ENCODE peak calls at places on chromosomes 12 and 14, in ten cellular contexts. L, V, C, I, F, E, O, P, U and X are unnamed samples.

GRCh38 chr14:68076451-68076850 is 256.9 kb downstream of the RAD51B start:
- DNase-seq in L (no peak), V (no peak), C (no peak), I (peak; percentile 22), F (no peak), E (no peak), O (no peak), P (no peak), U (no peak), X (no peak)

GRCh38 chr12:81439344-81439743 is 319.8 kb downstream of the PPFIA2 start:
- DNase-seq in L (no peak), V (no peak), C (no peak), I (no peak), F (no peak), E (no peak), O (no peak), P (no peak), U (no peak), X (no peak)

GRCh38 chr12:119594772-119595445 is 1.3 kb downstream of the TMEM233 start:
- DNase-seq in L (peak; percentile 8), V (no peak), C (peak; percentile 79), I (no peak), F (no peak), E (peak; percentile 29), O (no peak), P (peak; percentile 63), U (no peak), X (peak; percentile 58)

GRCh38 chr14:20427231-20428009 is 8.5 kb downstream of the KLHL33 start:
- DNase-seq in L (no peak), V (no peak), C (no peak), I (peak; percentile 68), F (no peak), E (no peak), O (no peak), P (no peak), U (no peak), X (no peak)

GRCh38 chr12:7907009-7907408 is 29.0 kb downstream of the SLC2A3 start:
- DNase-seq in L (peak; percentile 5), V (peak; percentile 74), C (no peak), I (peak; percentile 64), F (no peak), E (no peak), O (no peak), P (peak; percentile 51), U (no peak), X (peak; percentile 31)

GRCh38 chr12:67068773-67069450 is 200.2 kb upstream of the CAND1 start:
- DNase-seq in L (peak; percentile 48), V (peak; percentile 59), C (peak; percentile 83), I (peak; percentile 12), F (no peak), E (no peak), O (no peak), P (peak; percentile 83), U (peak; percentile 73), X (peak; percentile 73)

GRCh38 chr14:54470701-54471100 is 18.1 kb downstream of the GMFB start:
- DNase-seq in L (no peak), V (no peak), C (no peak), I (no peak), F (no peak), E (no peak), O (no peak), P (no peak), U (no peak), X (no peak)

GRCh38 chr12:12720637-12721250 is 3.6 kb downstream of the CDKN1B start:
- DNase-seq in L (no peak), V (no peak), C (no peak), I (no peak), F (no peak), E (no peak), O (no peak), P (no peak), U (no peak), X (no peak)

GRCh38 chr12:113305281-113305856 is 29.5 kb downstream of the SLC8B1 start:
- DNase-seq in L (no peak), V (no peak), C (peak; percentile 51), I (no peak), F (no peak), E (no peak), O (no peak), P (no peak), U (no peak), X (no peak)

GRCh38 chr12:113314121-113314529 is 20.8 kb downstream of the SLC8B1 start:
- DNase-seq in L (no peak), V (no peak), C (peak; percentile 5), I (peak; percentile 38), F (no peak), E (no peak), O (no peak), P (no peak), U (no peak), X (no peak)

GRCh38 chr12:113315358-113315757 is 19.6 kb downstream of the SLC8B1 start:
- DNase-seq in L (no peak), V (no peak), C (no peak), I (no peak), F (no peak), E (no peak), O (no peak), P (no peak), U (no peak), X (no peak)

GRCh38 chr12:113306382-113306781 is 28.5 kb downstream of the SLC8B1 start:
- DNase-seq in L (no peak), V (no peak), C (peak; percentile 36), I (peak; percentile 22), F (no peak), E (no peak), O (no peak), P (no peak), U (no peak), X (no peak)

DNA sequence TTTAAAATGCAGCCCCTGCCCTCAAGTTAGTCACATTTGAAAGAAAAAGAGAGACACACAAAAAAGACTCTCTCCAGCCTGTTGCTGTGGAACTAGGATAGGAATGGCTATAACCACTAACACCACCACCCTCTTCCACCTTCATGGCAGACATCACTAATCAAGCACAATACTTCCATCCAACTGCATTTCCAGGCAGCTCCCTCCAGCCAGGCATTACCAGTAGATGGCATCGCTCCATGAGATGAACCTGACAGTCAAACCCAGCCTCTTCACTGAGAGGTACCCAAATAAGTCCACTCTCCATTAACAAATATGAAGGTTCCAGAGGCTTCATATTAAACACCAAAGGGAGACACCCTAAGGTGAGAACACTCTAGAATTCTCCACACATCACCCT is 24.4 kb downstream of the SLC8B1 start:
- DNase-seq in L (no peak), V (no peak), C (no peak), I (peak; percentile 28), F (no peak), E (no peak), O (no peak), P (no peak), U (no peak), X (no peak)
- TF ChIP-seq CTCF in L (peak; percentile 19), V (no peak), C (no peak), I (peak; percentile 12), F (no peak), E (peak; percentile 15), O (no peak), P (peak; percentile 16), U (no peak), X (no peak)

DNA sequence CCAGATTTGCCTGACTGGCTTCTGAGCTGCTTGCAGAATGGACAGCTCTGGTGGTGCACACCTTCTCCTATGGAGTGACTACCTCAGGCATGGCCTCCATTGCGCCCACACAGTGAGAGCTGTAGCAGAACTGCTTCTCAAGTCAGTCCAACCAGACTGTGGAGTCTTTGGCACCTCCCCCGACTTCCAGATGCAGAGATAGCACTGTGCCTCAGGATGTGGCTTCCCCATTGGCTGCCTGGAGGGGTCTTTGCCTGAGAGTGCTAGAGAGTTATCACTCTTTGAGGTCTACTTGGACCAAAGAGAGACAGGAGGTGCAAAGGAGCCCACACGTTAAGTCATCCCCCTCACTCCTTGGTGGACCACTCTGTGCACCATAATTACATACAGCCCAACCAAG is 44.8 kb upstream of the FRS2 start:
- DNase-seq in L (no peak), V (no peak), C (no peak), I (no peak), F (no peak), E (no peak), O (no peak), P (no peak), U (no peak), X (no peak)
- TF ChIP-seq CTCF in L (no peak), V (no peak), C (no peak), I (no peak), F (no peak), E (no peak), O (no peak), P (no peak), U (no peak), X (no peak)

DNA sequence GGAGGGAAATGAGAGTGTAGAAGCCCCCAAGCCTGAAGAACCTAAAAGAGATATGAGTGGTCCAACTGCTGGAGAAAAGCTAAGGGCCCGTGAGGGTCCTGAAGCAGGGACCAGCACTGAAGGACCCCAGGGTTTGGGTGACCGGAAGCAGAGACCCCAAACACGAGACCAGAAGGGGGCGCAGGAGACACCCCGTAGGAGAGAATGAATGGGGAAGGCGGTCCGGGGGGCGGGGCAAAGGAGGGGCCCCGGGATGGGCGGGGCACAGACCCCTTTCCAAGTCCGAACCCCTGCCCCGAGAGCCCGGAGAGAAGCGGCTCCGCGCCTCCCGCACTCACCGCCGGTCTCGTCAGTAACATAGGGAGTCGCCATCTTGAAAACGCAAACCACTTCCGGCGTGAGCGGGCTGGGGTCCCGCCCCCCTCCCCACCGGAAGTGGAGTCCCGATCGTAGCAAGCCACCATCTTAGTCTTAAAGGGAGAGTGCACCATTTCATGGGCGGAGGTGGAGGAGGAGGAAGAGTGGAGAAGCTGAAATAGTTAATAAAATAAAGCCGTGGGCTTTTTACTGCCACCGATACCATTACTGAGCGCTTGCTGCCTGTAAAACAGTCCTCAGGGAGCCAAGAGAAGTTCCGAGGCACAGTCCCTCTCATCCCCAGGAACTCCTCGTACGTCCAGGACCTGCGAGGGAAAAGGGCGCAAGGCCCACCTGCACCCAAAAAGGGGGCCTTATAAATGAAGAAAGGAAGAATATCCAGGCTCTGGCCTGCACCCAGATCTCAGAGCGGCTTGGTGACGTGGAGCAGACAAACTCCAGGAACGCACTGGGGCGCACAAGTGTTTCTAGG is 731 bp downstream of the PYM1 start:
- DNase-seq in L (peak; percentile 82), V (peak; percentile 85), C (peak; percentile 94), I (peak; percentile 90), F (peak; percentile 87), E (peak; percentile 87), O (peak; percentile 94), P (peak; percentile 95), U (peak; percentile 89), X (peak; percentile 89)
- TF ChIP-seq CTCF in L (peak; percentile 81), V (peak; percentile 20), C (peak; percentile 37), I (peak; percentile 59), F (peak; percentile 31), E (peak; percentile 79), O (peak; percentile 63), P (peak; percentile 89), U (peak; percentile 83), X (peak; percentile 72)

GRCh38 chr12:23340351-23340750 is 609.1 kb downstream of the SOX5 start:
- DNase-seq in L (no peak), V (no peak), C (no peak), I (no peak), F (no peak), E (no peak), O (no peak), P (no peak), U (no peak), X (no peak)

GRCh38 chr12:23342407-23342806 is 607.1 kb downstream of the SOX5 start:
- DNase-seq in L (no peak), V (no peak), C (no peak), I (no peak), F (no peak), E (no peak), O (no peak), P (no peak), U (no peak), X (no peak)

GRCh38 chr12:23335593-23335992 is 613.9 kb downstream of the SOX5 start:
- DNase-seq in L (no peak), V (no peak), C (no peak), I (no peak), F (no peak), E (no peak), O (no peak), P (no peak), U (no peak), X (no peak)

GRCh38 chr12:23333938-23334337 is 615.5 kb downstream of the SOX5 start:
- DNase-seq in L (no peak), V (no peak), C (no peak), I (no peak), F (no peak), E (no peak), O (no peak), P (no peak), U (no peak), X (no peak)

DNA sequence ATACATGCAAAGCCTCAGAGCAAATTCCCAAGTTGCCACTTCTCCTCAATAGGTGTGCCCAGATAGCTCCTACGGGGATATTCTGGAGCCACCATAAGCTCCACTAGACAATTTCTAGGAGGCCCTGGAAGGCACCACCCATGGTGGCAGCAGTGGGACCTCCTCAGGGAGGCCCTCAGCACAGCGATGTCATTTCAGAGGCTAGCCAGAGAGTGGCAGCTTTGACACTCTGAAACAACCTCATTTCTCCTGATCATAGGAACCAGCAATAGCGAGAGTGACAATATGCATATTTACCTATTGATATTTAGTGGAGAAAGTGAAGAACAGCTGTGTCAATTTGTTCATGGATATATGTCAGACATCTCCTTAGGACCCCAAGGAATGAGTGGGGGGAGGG is 612.3 kb downstream of the SOX5 start:
- DNase-seq in L (no peak), V (no peak), C (no peak), I (no peak), F (no peak), E (no peak), O (no peak), P (no peak), U (no peak), X (no peak)
- TF ChIP-seq CTCF in L (no peak), V (no peak), C (no peak), I (no peak), F (no peak), E (no peak), O (no peak), P (no peak), U (no peak), X (no peak)